ENCODE peak calls at places on chromosome 21, in ten cellular contexts. V is adrenal gland, X is OCI-LY7, I is psoas muscle, S is choroid plexus epithelial cell, L is RWPE1, D is lower lobe of right lung, C is neural crest cell, J is Calu3, Z is fibroblast of lung. O is an unnamed sample.

GRCh38 chr21:31564439-31564838 is 95.1 kb upstream of the SOD1 start:
- DNase-seq in V (no peak), X (no peak), I (no peak), S (peak; percentile 79), L (peak; percentile 11), D (no peak), C (no peak), J (no peak), Z (no peak), O (no peak)

GRCh38 chr21:31604591-31605190 is 54.8 kb upstream of the SOD1 start:
- DNase-seq in V (peak; percentile 82), X (peak; percentile 83), I (peak; percentile 38), S (peak; percentile 80), L (peak; percentile 59), D (peak; percentile 76), C (peak; percentile 68), J (peak; percentile 51), Z (peak; percentile 71), O (peak; percentile 76)

GRCh38 chr21:33478182-33478581 is 1.6 kb downstream of the TMEM50B start:
- DNase-seq in V (peak; percentile 51), X (no peak), I (no peak), S (no peak), L (no peak), D (no peak), C (no peak), J (no peak), Z (no peak), O (no peak)

GRCh38 chr21:16308269-16308668 is 578.5 kb downstream of the USP25 start:
- DNase-seq in V (no peak), X (no peak), I (no peak), S (peak; percentile 79), L (no peak), D (no peak), C (no peak), J (no peak), Z (peak; percentile 40), O (no peak)

GRCh38 chr21:32332463-32332951 is 33.9 kb downstream of the MRAP start:
- DNase-seq in V (peak; percentile 20), X (no peak), I (no peak), S (no peak), L (no peak), D (no peak), C (no peak), J (no peak), Z (no peak), O (no peak)

GRCh38 chr21:38420140-38420539 is 78.1 kb downstream of the ERG start:
- DNase-seq in V (no peak), X (no peak), I (no peak), S (no peak), L (no peak), D (no peak), C (no peak), J (no peak), Z (no peak), O (no peak)

GRCh38 chr21:40923361-40923760 is 76.4 kb upstream of the DSCAM start:
- DNase-seq in V (no peak), X (no peak), I (no peak), S (no peak), L (peak; percentile 22), D (no peak), C (no peak), J (no peak), Z (no peak), O (no peak)

GRCh38 chr21:19048088-19048672 is 644.6 kb upstream of the TMPRSS15 start:
- DNase-seq in V (no peak), X (no peak), I (no peak), S (no peak), L (no peak), D (no peak), C (no peak), J (no peak), Z (no peak), O (no peak)

GRCh38 chr21:17536381-17536780 is 23.5 kb downstream of the CXADR start:
- DNase-seq in V (no peak), X (no peak), I (no peak), S (no peak), L (no peak), D (no peak), C (no peak), J (no peak), Z (no peak), O (no peak)

GRCh38 chr21:25638634-25639166 is 358 bp upstream of the JAM2 start:
- DNase-seq in V (no peak), X (peak; percentile 13), I (no peak), S (peak; percentile 44), L (no peak), D (no peak), C (no peak), J (no peak), Z (peak; percentile 55), O (no peak)

GRCh38 chr21:35179990-35180557 is 131.0 kb upstream of the RUNX1 start:
- DNase-seq in V (no peak), X (no peak), I (no peak), S (peak; percentile 73), L (peak; percentile 47), D (no peak), C (no peak), J (peak; percentile 11), Z (peak; percentile 78), O (no peak)

GRCh38 chr21:46559291-46559983 is 45.4 kb downstream of the S100B start:
- DNase-seq in V (peak; percentile 50), X (peak; percentile 71), I (no peak), S (no peak), L (no peak), D (no peak), C (no peak), J (no peak), Z (no peak), O (no peak)

GRCh38 chr21:18940791-18941190 is 537.2 kb upstream of the TMPRSS15 start:
- DNase-seq in V (no peak), X (no peak), I (no peak), S (no peak), L (no peak), D (no peak), C (no peak), J (no peak), Z (no peak), O (no peak)

GRCh38 chr21:21373969-21374368 is 375.8 kb downstream of the NCAM2 start:
- DNase-seq in V (no peak), X (no peak), I (no peak), S (peak; percentile 33), L (no peak), D (no peak), C (no peak), J (no peak), Z (peak; percentile 37), O (no peak)
- TF ChIP-seq CTCF in V (peak; percentile 22), X (no peak), I (no peak), S (peak; percentile 45), L (peak; percentile 27), D (no peak), C (peak; percentile 30), J (no peak), Z (peak; percentile 34), O (peak; percentile 31)

GRCh38 chr21:14119038-14119437 is 91.7 kb downstream of the LIPI start:
- DNase-seq in V (no peak), X (no peak), I (no peak), S (no peak), L (no peak), D (no peak), C (no peak), J (no peak), Z (no peak), O (no peak)

GRCh38 chr21:14115646-14116045 is 95.1 kb downstream of the LIPI start:
- DNase-seq in V (no peak), X (no peak), I (no peak), S (no peak), L (no peak), D (no peak), C (no peak), J (no peak), Z (no peak), O (no peak)

GRCh38 chr21:14116080-14116481 is 94.7 kb downstream of the LIPI start:
- DNase-seq in V (no peak), X (no peak), I (no peak), S (no peak), L (no peak), D (no peak), C (no peak), J (no peak), Z (no peak), O (no peak)

GRCh38 chr21:14121719-14122118 is 89.0 kb downstream of the LIPI start:
- DNase-seq in V (no peak), X (peak; percentile 64), I (no peak), S (no peak), L (no peak), D (no peak), C (no peak), J (no peak), Z (no peak), O (no peak)

DNA sequence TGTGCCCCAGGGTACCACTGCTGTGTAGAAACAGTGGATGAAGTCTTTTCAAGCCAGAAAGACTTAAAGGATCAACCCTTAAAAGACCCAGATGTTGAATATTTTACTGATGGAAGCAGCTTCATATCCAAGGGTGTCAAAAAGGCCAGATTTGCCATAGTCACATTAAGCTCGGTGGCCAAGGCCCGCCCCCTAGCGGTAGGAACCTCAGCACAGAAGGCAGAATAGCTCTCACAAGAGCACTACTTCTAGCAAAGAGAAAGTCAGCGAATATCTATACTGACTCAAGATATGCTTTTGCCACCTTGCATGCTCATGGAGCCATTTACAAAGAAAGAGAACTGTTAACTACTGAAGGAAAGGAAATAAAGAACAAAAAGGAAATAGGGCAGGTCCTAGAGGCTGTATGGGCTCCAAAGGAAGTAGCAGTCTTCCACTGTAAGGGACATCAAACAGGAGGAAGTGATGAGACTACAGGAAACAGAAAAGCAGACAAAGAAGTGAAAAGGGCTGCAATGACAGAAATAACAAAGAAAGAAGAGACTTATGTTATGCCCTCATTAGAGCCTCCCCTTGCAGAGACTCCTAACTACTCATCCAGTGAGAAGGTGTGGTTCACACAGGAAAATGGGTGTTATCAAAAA is 90.5 kb downstream of the LIPI start:
- DNase-seq in V (peak; percentile 60), X (peak; percentile 57), I (no peak), S (peak; percentile 43), L (peak; percentile 6), D (no peak), C (peak; percentile 17), J (no peak), Z (no peak), O (peak; percentile 75)
- TF ChIP-seq CTCF in V (peak; percentile 29), X (peak; percentile 95), I (peak; percentile 30), S (peak; percentile 68), L (peak; percentile 67), D (peak; percentile 50), C (peak; percentile 55), J (no peak), Z (peak; percentile 34), O (peak; percentile 91)

DNA sequence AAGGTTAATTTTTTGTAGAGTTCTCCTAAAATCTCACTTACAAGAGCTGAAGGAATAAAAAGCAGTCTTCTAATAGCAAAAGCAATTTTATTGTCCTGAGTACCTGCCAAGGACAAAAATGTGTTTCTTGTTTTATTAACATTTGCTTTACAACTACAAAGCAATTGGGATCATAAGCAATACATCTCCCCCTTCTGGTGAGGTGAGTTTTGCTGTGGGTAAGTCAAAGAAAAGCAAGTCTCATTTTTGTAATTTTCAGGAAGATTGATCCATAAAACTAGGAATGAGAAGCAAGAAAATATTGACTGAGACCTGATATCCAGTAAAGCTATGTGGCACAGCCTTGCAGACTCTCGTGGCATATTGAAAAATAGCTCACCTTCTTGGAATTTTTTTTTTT is 2162.7 kb downstream of the NCAM2 start:
- DNase-seq in V (no peak), X (no peak), I (no peak), S (peak; percentile 5), L (no peak), D (no peak), C (no peak), J (no peak), Z (no peak), O (no peak)
- TF ChIP-seq CTCF in V (no peak), X (no peak), I (no peak), S (peak; percentile 21), L (no peak), D (no peak), C (no peak), J (no peak), Z (no peak), O (peak; percentile 58)

GRCh38 chr21:42308914-42309752 is 6.1 kb downstream of the TFF3 start:
- DNase-seq in V (peak; percentile 44), X (no peak), I (no peak), S (no peak), L (no peak), D (no peak), C (no peak), J (no peak), Z (no peak), O (no peak)
- TF ChIP-seq CTCF in V (no peak), X (no peak), I (no peak), S (no peak), L (no peak), D (no peak), C (no peak), J (no peak), Z (no peak), O (no peak)

O was measured in BE2C.